ENCODE peak calls at places on chromosomes 13 and 19, in five cellular contexts. One of them, this sample, is unnamed.

GRCh38 chr13:88701551-88701950 is 1030.4 kb downstream of the SLITRK5 start:
- DNase-seq in spleen: no peak
- DNase-seq in left ventricle myocardium inferior: no peak
- DNase-seq in cardiac muscle cell: peak
- DNase-seq in stomach: no peak
- DNase-seq in this sample: no peak

GRCh38 chr19:54928299-54928698 is 19.0 kb downstream of the NLRP7 start:
- DNase-seq in spleen: no peak
- DNase-seq in left ventricle myocardium inferior: no peak
- DNase-seq in cardiac muscle cell: no peak
- DNase-seq in stomach: no peak
- DNase-seq in this sample: no peak

GRCh38 chr19:1102407-1103106 is 1.2 kb upstream of the GPX4 start:
- DNase-seq in spleen: no peak
- DNase-seq in left ventricle myocardium inferior: no peak
- DNase-seq in cardiac muscle cell: peak
- DNase-seq in stomach: peak
- DNase-seq in this sample: no peak

GRCh38 chr19:45960595-45961235 is 12.9 kb downstream of the NOVA2 start:
- DNase-seq in spleen: no peak
- DNase-seq in left ventricle myocardium inferior: no peak
- DNase-seq in cardiac muscle cell: no peak
- DNase-seq in stomach: no peak
- DNase-seq in this sample: no peak

GRCh38 chr19:29665215-29665825 is at the start of gene PLEKHF1:
- DNase-seq in spleen: peak
- DNase-seq in left ventricle myocardium inferior: peak
- DNase-seq in cardiac muscle cell: peak
- DNase-seq in stomach: peak
- DNase-seq in this sample: peak

GRCh38 chr13:101026736-101027398 is 352.3 kb upstream of the TMTC4 start:
- DNase-seq in spleen: no peak
- DNase-seq in left ventricle myocardium inferior: no peak
- DNase-seq in cardiac muscle cell: no peak
- DNase-seq in stomach: no peak
- DNase-seq in this sample: no peak

GRCh38 chr13:20405691-20406090 is 120.0 kb downstream of the CRYL1 start:
- DNase-seq in spleen: no peak
- DNase-seq in left ventricle myocardium inferior: no peak
- DNase-seq in cardiac muscle cell: no peak
- DNase-seq in stomach: peak
- DNase-seq in this sample: no peak

GRCh38 chr19:56080669-56081401 is 40.3 kb downstream of the ZNF787 start:
- DNase-seq in spleen: peak
- DNase-seq in left ventricle myocardium inferior: peak
- DNase-seq in cardiac muscle cell: peak
- DNase-seq in stomach: peak
- DNase-seq in this sample: peak

GRCh38 chr13:30331331-30331771 is 24.0 kb upstream of the KATNAL1 start:
- DNase-seq in spleen: no peak
- DNase-seq in left ventricle myocardium inferior: peak
- DNase-seq in cardiac muscle cell: no peak
- DNase-seq in stomach: no peak
- DNase-seq in this sample: no peak

GRCh38 chr13:37179646-37180045 is 74.2 kb upstream of the CSNK1A1L start:
- DNase-seq in spleen: no peak
- DNase-seq in left ventricle myocardium inferior: no peak
- DNase-seq in cardiac muscle cell: no peak
- DNase-seq in stomach: no peak
- DNase-seq in this sample: no peak

GRCh38 chr13:47650221-47650620 is 350.9 kb downstream of the SUCLA2 start:
- DNase-seq in spleen: no peak
- DNase-seq in left ventricle myocardium inferior: no peak
- DNase-seq in cardiac muscle cell: no peak
- DNase-seq in stomach: no peak
- DNase-seq in this sample: no peak

DNA sequence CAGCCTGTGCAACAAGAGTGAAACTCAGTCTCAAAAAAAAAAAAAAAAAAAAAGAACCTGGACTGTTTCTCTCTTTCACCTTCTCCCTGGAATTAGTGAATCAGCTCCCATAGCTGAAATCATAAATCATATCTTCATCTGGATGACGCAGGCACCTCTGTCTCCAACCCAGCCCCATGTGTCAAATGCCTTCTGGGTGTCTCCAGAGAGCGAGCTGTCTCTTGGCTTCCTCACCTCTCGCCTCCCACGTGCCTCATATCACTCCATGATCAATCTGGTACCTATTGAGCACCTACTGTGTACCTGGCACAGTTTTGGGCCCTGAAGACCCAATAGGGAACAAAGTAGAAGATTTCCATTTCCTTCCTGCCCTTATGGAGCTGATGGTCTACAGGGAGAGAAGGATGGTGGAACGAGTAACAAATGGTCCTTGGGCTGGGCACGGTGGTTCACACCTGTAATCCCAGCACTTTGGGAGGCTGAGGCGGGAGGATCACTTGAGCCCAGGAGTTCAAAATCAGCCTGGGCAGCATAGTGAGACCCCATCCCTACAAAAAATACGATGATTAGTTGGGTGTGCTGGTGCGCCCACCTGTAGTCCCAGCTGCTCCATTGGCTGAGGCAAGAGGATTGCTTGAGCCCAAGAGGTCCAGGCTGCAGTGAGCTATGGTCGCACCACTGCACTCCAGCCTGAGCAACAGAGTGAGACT is 2.5 kb downstream of the HSD11B1L start:
- DNase-seq in spleen: no peak
- DNase-seq in left ventricle myocardium inferior: no peak
- DNase-seq in cardiac muscle cell: no peak
- DNase-seq in stomach: no peak
- DNase-seq in this sample: no peak
- TF ChIP-seq CTCF in spleen: no peak
- TF ChIP-seq CTCF in left ventricle myocardium inferior: no peak
- TF ChIP-seq CTCF in cardiac muscle cell: no peak
- TF ChIP-seq CTCF in stomach: no peak
- TF ChIP-seq CTCF in this sample: no peak

DNA sequence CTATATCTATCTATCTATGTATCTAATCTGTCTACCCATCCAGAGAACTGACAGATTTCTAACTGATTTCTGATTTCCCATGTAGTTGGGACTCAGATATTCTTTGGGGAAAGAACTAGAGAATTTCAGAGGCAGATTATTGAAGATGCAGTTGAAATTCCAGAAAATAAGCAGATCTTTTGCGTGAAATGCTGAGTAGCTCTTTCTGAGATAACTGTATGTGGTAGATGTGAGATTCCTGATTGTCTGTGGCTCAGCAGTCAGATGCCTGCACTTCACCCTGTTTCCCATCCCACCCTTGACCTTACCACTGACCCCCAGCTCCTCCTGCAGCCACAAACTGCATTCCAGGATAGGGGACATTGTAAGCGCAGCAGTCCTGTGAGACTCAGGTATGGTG is 61.5 kb downstream of the DGKH start:
- DNase-seq in spleen: no peak
- DNase-seq in left ventricle myocardium inferior: no peak
- DNase-seq in cardiac muscle cell: no peak
- DNase-seq in stomach: no peak
- DNase-seq in this sample: no peak
- TF ChIP-seq CTCF in spleen: no peak
- TF ChIP-seq CTCF in left ventricle myocardium inferior: no peak
- TF ChIP-seq CTCF in cardiac muscle cell: no peak
- TF ChIP-seq CTCF in stomach: no peak
- TF ChIP-seq CTCF in this sample: no peak

DNA sequence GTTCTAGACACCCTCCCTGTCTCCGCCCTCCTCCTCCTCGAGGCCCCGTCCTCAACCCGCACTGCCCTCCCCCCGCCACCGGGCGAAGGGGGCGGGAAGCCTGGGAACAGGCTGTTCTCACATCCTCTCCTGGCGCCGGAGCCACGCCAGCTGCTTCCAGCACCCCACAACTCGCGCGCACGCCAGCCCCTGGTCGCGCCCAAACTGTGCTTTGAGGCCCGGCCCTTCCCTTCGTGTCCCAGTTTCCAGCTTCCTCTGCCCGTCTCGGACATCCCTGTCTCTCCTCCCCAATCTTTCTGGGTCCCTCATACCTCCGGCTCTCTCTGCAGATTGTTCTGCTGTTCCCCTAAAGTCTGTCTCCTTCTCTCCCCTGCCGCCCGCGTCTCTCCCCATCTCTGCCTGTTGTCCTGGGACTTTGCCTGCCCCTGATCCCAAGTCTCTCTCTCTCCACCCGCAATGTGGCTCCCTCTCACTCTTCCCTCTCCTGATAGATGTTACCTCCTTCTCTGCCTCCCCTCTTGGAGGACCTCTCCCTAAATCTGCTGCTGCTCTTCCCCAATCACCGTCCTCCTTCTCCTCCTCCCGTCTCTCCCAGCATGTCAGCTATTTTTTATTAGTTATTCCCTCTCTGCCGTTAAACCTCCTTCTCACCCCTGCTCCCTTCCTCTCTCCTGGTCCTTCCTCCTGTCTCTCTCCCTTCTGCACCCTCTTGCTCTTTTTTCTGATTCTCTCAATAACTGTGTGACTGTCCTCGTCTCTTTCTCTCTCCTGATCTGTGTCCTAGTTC is 14.2 kb downstream of the DPF1 start:
- DNase-seq in spleen: no peak
- DNase-seq in left ventricle myocardium inferior: peak
- DNase-seq in cardiac muscle cell: peak
- DNase-seq in stomach: peak
- DNase-seq in this sample: no peak
- TF ChIP-seq CTCF in spleen: no peak
- TF ChIP-seq CTCF in left ventricle myocardium inferior: no peak
- TF ChIP-seq CTCF in cardiac muscle cell: no peak
- TF ChIP-seq CTCF in stomach: no peak
- TF ChIP-seq CTCF in this sample: no peak

DNA sequence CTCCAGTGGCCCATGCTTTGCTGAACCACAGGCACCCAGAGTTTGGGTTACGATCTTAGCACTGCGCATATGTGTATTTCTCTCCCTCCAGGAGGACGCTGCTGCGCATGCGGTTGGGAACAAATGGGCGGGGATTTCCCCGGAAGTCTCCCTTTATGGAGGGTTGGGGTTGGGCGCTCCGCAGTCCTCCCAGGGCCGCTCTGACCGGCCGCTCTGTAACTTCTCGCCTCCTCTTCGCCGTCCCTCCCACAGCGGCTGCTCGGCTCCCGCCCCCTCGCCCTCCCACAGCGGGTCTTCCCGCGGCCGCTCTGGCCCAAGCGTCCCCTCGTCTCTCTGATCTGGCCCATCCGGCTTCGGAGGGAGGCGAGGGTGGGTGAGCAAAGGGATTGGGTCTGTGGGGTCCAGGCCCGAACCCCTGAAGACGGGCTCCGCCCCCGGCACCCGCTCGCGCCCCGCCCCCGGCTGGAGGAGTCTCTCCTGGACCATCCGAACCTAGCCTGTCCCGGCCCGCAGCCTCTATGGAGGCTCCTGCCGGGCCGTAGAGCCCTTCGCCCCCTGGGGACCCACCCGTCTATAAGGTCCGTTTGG is at the start of gene MEGF8:
- DNase-seq in spleen: peak
- DNase-seq in left ventricle myocardium inferior: peak
- DNase-seq in cardiac muscle cell: peak
- DNase-seq in stomach: peak
- DNase-seq in this sample: peak
- TF ChIP-seq CTCF in spleen: peak
- TF ChIP-seq CTCF in left ventricle myocardium inferior: peak
- TF ChIP-seq CTCF in cardiac muscle cell: peak
- TF ChIP-seq CTCF in stomach: no peak
- TF ChIP-seq CTCF in this sample: peak

GRCh38 chr19:58516964-58517833 is 2.4 kb downstream of the ZBTB45 start:
- DNase-seq in spleen: no peak
- DNase-seq in left ventricle myocardium inferior: no peak
- DNase-seq in cardiac muscle cell: no peak
- DNase-seq in stomach: no peak
- DNase-seq in this sample: no peak
- TF ChIP-seq CTCF in spleen: no peak
- TF ChIP-seq CTCF in left ventricle myocardium inferior: no peak
- TF ChIP-seq CTCF in cardiac muscle cell: no peak
- TF ChIP-seq CTCF in stomach: no peak
- TF ChIP-seq CTCF in this sample: no peak

GRCh38 chr13:112576191-112576590 is 11.8 kb downstream of the TUBGCP3 start:
- DNase-seq in spleen: no peak
- DNase-seq in left ventricle myocardium inferior: no peak
- DNase-seq in cardiac muscle cell: no peak
- DNase-seq in stomach: no peak
- DNase-seq in this sample: no peak

GRCh38 chr13:112575295-112575622 is 12.7 kb downstream of the TUBGCP3 start:
- DNase-seq in spleen: no peak
- DNase-seq in left ventricle myocardium inferior: no peak
- DNase-seq in cardiac muscle cell: no peak
- DNase-seq in stomach: no peak
- DNase-seq in this sample: no peak

GRCh38 chr13:112576768-112577167 is 11.2 kb downstream of the TUBGCP3 start:
- DNase-seq in spleen: no peak
- DNase-seq in left ventricle myocardium inferior: no peak
- DNase-seq in cardiac muscle cell: no peak
- DNase-seq in stomach: no peak
- DNase-seq in this sample: no peak

GRCh38 chr13:112574476-112575294 is 13.3 kb downstream of the TUBGCP3 start:
- DNase-seq in spleen: no peak
- DNase-seq in left ventricle myocardium inferior: no peak
- DNase-seq in cardiac muscle cell: no peak
- DNase-seq in stomach: no peak
- DNase-seq in this sample: no peak

GRCh38 chr13:112575680-112576079 is 12.3 kb downstream of the TUBGCP3 start:
- DNase-seq in spleen: no peak
- DNase-seq in left ventricle myocardium inferior: no peak
- DNase-seq in cardiac muscle cell: no peak
- DNase-seq in stomach: no peak
- DNase-seq in this sample: no peak
- TF ChIP-seq CTCF in spleen: no peak
- TF ChIP-seq CTCF in left ventricle myocardium inferior: no peak
- TF ChIP-seq CTCF in cardiac muscle cell: no peak
- TF ChIP-seq CTCF in stomach: no peak
- TF ChIP-seq CTCF in this sample: no peak

This sample was measured in GM20000.